ENCODE peak calls at places on chromosomes 11 and 22, in four cellular contexts. One of them, this sample, is unnamed.

GRCh38 chr11:119290894-119291497 is 25.9 kb downstream of the MCAM start:
- DNase-seq in GM19239: no peak
- DNase-seq in left ventricle myocardium superior: no peak
- DNase-seq in NCI-H2171: no peak
- DNase-seq in this sample: no peak

GRCh38 chr11:74447720-74448119 is 19.6 kb downstream of the KCNE3 start:
- DNase-seq in NCI-H2171: no peak
- DNase-seq in GM19239: no peak
- DNase-seq in left ventricle myocardium superior: no peak
- DNase-seq in this sample: no peak

GRCh38 chr11:122309262-122309925 is 193.4 kb upstream of the BLID start:
- DNase-seq in left ventricle myocardium superior: no peak
- DNase-seq in GM19239: no peak
- DNase-seq in NCI-H2171: no peak
- DNase-seq in this sample: no peak

GRCh38 chr11:514606-515005 is 7.6 kb upstream of the RNH1 start:
- DNase-seq in GM19239: no peak
- DNase-seq in NCI-H2171: no peak
- DNase-seq in left ventricle myocardium superior: no peak
- DNase-seq in this sample: no peak

GRCh38 chr11:11960687-11961086 is 47.7 kb downstream of the DKK3 start:
- DNase-seq in GM19239: no peak
- DNase-seq in left ventricle myocardium superior: no peak
- DNase-seq in NCI-H2171: no peak
- DNase-seq in this sample: no peak

GRCh38 chr11:61914471-61915171 is 2.7 kb downstream of the RAB3IL1 start:
- DNase-seq in left ventricle myocardium superior: peak; percentile 14
- DNase-seq in NCI-H2171: no peak
- DNase-seq in GM19239: no peak
- DNase-seq in this sample: no peak

GRCh38 chr22:35480627-35481565 is 59.7 kb upstream of the RASD2 start:
- DNase-seq in left ventricle myocardium superior: no peak
- DNase-seq in NCI-H2171: no peak
- DNase-seq in GM19239: no peak
- DNase-seq in this sample: peak; percentile 28

GRCh38 chr11:45021692-45022130 is 71.0 kb upstream of the TP53I11 start:
- DNase-seq in NCI-H2171: peak; percentile 78
- DNase-seq in GM19239: no peak
- DNase-seq in left ventricle myocardium superior: peak; percentile 89
- DNase-seq in this sample: peak; percentile 38

GRCh38 chr11:67255353-67255752 is 10.9 kb upstream of the GRK2 start:
- DNase-seq in left ventricle myocardium superior: no peak
- DNase-seq in GM19239: no peak
- DNase-seq in NCI-H2171: no peak
- DNase-seq in this sample: no peak

GRCh38 chr11:8745431-8745986 is 62.9 kb downstream of the RPL27A start:
- DNase-seq in NCI-H2171: no peak
- DNase-seq in left ventricle myocardium superior: no peak
- DNase-seq in GM19239: no peak
- DNase-seq in this sample: no peak

GRCh38 chr22:28017859-28018258 is 98.8 kb upstream of the PITPNB start:
- DNase-seq in left ventricle myocardium superior: peak; percentile 20
- DNase-seq in GM19239: no peak
- DNase-seq in NCI-H2171: no peak
- DNase-seq in this sample: no peak

GRCh38 chr11:130762342-130763037 is 153.8 kb downstream of the SNX19 start:
- DNase-seq in left ventricle myocardium superior: no peak
- DNase-seq in GM19239: no peak
- DNase-seq in NCI-H2171: no peak
- DNase-seq in this sample: no peak

GRCh38 chr11:67502328-67502979 is 2.7 kb downstream of the PITPNM1 start:
- DNase-seq in GM19239: no peak
- DNase-seq in left ventricle myocardium superior: no peak
- DNase-seq in NCI-H2171: no peak
- DNase-seq in this sample: no peak

GRCh38 chr22:42938976-42939375 is 76.0 kb downstream of the PACSIN2 start:
- DNase-seq in NCI-H2171: no peak
- DNase-seq in GM19239: no peak
- DNase-seq in left ventricle myocardium superior: no peak
- DNase-seq in this sample: no peak

GRCh38 chr11:8288166-8288772 is 24.6 kb upstream of the LMO1 start:
- DNase-seq in GM19239: no peak
- DNase-seq in left ventricle myocardium superior: no peak
- DNase-seq in NCI-H2171: no peak
- DNase-seq in this sample: no peak

GRCh38 chr11:64130618-64131017 is 35.3 kb downstream of the MACROD1 start:
- DNase-seq in NCI-H2171: no peak
- DNase-seq in GM19239: no peak
- DNase-seq in left ventricle myocardium superior: no peak
- DNase-seq in this sample: no peak

GRCh38 chr11:2300290-2300935 is 1.3 kb downstream of the C11orf21 start:
- DNase-seq in left ventricle myocardium superior: peak; percentile 26
- DNase-seq in NCI-H2171: no peak
- DNase-seq in GM19239: no peak
- DNase-seq in this sample: no peak

GRCh38 chr11:37076866-37077265 is 478.8 kb upstream of the RAG2 start:
- DNase-seq in GM19239: no peak
- DNase-seq in NCI-H2171: no peak
- DNase-seq in left ventricle myocardium superior: no peak
- DNase-seq in this sample: no peak

GRCh38 chr11:48088682-48089050 is 108.3 kb downstream of the PTPRJ start:
- DNase-seq in left ventricle myocardium superior: no peak
- DNase-seq in NCI-H2171: peak; percentile 23
- DNase-seq in GM19239: no peak
- DNase-seq in this sample: no peak

GRCh38 chr22:50489363-50490243 is 2.9 kb downstream of the MIOX start:
- DNase-seq in left ventricle myocardium superior: no peak
- DNase-seq in GM19239: no peak
- DNase-seq in NCI-H2171: no peak
- DNase-seq in this sample: no peak

GRCh38 chr22:22201185-22201924 is 43.2 kb upstream of the VPREB1 start:
- DNase-seq in left ventricle myocardium superior: peak; percentile 72
- DNase-seq in NCI-H2171: peak; percentile 76
- DNase-seq in GM19239: peak; percentile 50
- DNase-seq in this sample: peak; percentile 81

GRCh38 chr11:9250139-9250582 is 15.0 kb downstream of the DENND5A start:
- DNase-seq in left ventricle myocardium superior: no peak
- DNase-seq in NCI-H2171: no peak
- DNase-seq in GM19239: peak; percentile 28
- DNase-seq in this sample: no peak

This sample was measured in NCI-H524.